ENCODE peak calls at places on chromosome X, in four cellular contexts. P, Y, T and K are unnamed samples.
A peak's percentile ranks its signal among the peaks of the same experiment; 100 is the strongest.

GRCh38 chrX:14501312-14501711 is 28.0 kb upstream of the GLRA2 start:
- DNase-seq in P (no peak), Y (no peak), T (no peak), K (peak; percentile 22)

GRCh38 chrX:24561121-24561520 is 86.0 kb downstream of the PCYT1B start:
- DNase-seq in P (no peak), Y (peak; percentile 8), T (no peak), K (no peak)

GRCh38 chrX:65643046-65643785 is 24.2 kb upstream of the MSN start:
- DNase-seq in P (no peak), Y (peak; percentile 10), T (no peak), K (no peak)

GRCh38 chrX:111519215-111519614 is 7.8 kb downstream of the SERTM2 start:
- DNase-seq in P (no peak), Y (peak; percentile 91), T (peak; percentile 27), K (no peak)

GRCh38 chrX:15475021-15475420 is 18.1 kb downstream of the PIR start:
- DNase-seq in P (no peak), Y (no peak), T (no peak), K (no peak)

GRCh38 chrX:65331371-65331770 is 203.2 kb downstream of the LAS1L start:
- DNase-seq in P (no peak), Y (no peak), T (no peak), K (no peak)

GRCh38 chrX:148540114-148540513 is 39.7 kb downstream of the AFF2 start:
- DNase-seq in P (no peak), Y (no peak), T (no peak), K (no peak)

GRCh38 chrX:31154941-31155340 is 83.1 kb upstream of the FTHL17 start:
- DNase-seq in P (no peak), Y (no peak), T (no peak), K (no peak)

GRCh38 chrX:17597836-17598434 is 139.4 kb upstream of the SCML1 start:
- DNase-seq in P (peak; percentile 92), Y (peak; percentile 78), T (no peak), K (peak; percentile 81)

GRCh38 chrX:110600745-110601310 is 194.8 kb downstream of the CHRDL1 start:
- DNase-seq in P (no peak), Y (no peak), T (no peak), K (no peak)

GRCh38 chrX:41491267-41492004 is 44.3 kb downstream of the NYX start:
- DNase-seq in P (no peak), Y (peak; percentile 91), T (no peak), K (no peak)